ENCODE peak calls at places on chromosomes 3 and 15, in nine cellular contexts. R is hepatocyte; F is CD8-positive, alpha-beta T cell; G is IMR-90; O is A549; E is OCI-LY7; I is spleen; B is Karpas-422; W is PC-3. J is an unnamed sample.

GRCh38 chr15:27241942-27242341 is 271.0 kb downstream of the GABRG3 start:
- DNase-seq in O (peak; percentile 8), G (no peak), F (no peak), W (peak; percentile 12), I (no peak), B (no peak), R (no peak), E (no peak), J (no peak)

GRCh38 chr15:69489101-69489571 is 36.5 kb downstream of the RPLP1 start:
- DNase-seq in O (no peak), E (no peak), W (peak; percentile 13), I (no peak), G (no peak), F (no peak), B (no peak), R (no peak), J (peak; percentile 14)

GRCh38 chr15:60780147-60780546 is 301.2 kb upstream of the ICE2 start:
- DNase-seq in E (no peak), W (no peak), F (no peak), B (no peak), O (no peak), I (no peak), G (no peak), R (no peak), J (no peak)

GRCh38 chr3:158742861-158743260 is 10.6 kb upstream of the RARRES1 start:
- DNase-seq in W (peak; percentile 80), E (no peak), G (peak; percentile 61), R (no peak), B (no peak), O (no peak), F (no peak), I (no peak), J (no peak)

GRCh38 chr3:90010341-90010740 is 902.9 kb downstream of the EPHA3 start:
- DNase-seq in B (no peak), E (no peak), I (no peak), F (no peak), O (no peak), G (peak; percentile 47), W (peak; percentile 49), R (no peak), J (no peak)

GRCh38 chr3:61600195-61600594 is 38.8 kb downstream of the PTPRG start:
- DNase-seq in R (no peak), G (peak; percentile 44), E (no peak), F (no peak), B (no peak), O (no peak), W (no peak), I (no peak), J (no peak)

GRCh38 chr15:85854345-85855097 is 59.8 kb upstream of the KLHL25 start:
- DNase-seq in E (peak; percentile 68), F (peak; percentile 44), W (peak; percentile 79), G (peak; percentile 62), I (no peak), B (peak; percentile 87), R (peak; percentile 75), O (peak; percentile 76), J (no peak)

GRCh38 chr3:127668906-127669305 is 3.8 kb upstream of the ABTB1 start:
- DNase-seq in W (no peak), I (no peak), B (no peak), R (no peak), O (no peak), F (no peak), E (no peak), G (no peak), J (no peak)

GRCh38 chr3:27507515-27508266 is 23.5 kb upstream of the SLC4A7 start:
- DNase-seq in E (no peak), I (no peak), R (no peak), O (no peak), F (no peak), B (peak; percentile 23), G (peak; percentile 43), W (peak; percentile 95), J (no peak)

GRCh38 chr15:83208357-83208661 is 686 bp upstream of the HDGFL3 start:
- DNase-seq in B (no peak), O (peak; percentile 65), I (no peak), G (no peak), E (no peak), F (no peak), W (peak; percentile 18), R (no peak), J (no peak)

GRCh38 chr3:16818194-16818593 is 66.6 kb upstream of the PLCL2 start:
- DNase-seq in G (no peak), R (no peak), F (no peak), I (no peak), W (no peak), B (no peak), E (no peak), O (no peak), J (no peak)

GRCh38 chr15:100602822-100603393 is 519 bp downstream of the ASB7 start:
- DNase-seq in O (peak; percentile 21), W (peak; percentile 12), B (peak; percentile 78), F (peak; percentile 15), R (peak; percentile 32), E (peak; percentile 69), I (peak; percentile 78), G (peak; percentile 20), J (peak; percentile 83)

GRCh38 chr3:17972889-17973558 is 230.6 kb upstream of the TBC1D5 start:
- DNase-seq in O (no peak), R (peak; percentile 21), E (no peak), B (no peak), W (no peak), F (no peak), G (no peak), I (no peak), J (no peak)

GRCh38 chr3:140916603-140917002 is 25.0 kb upstream of the SLC25A36 start:
- DNase-seq in E (no peak), B (no peak), W (no peak), I (no peak), G (no peak), R (no peak), F (no peak), O (no peak), J (no peak)

GRCh38 chr3:69880069-69880640 is 119.4 kb upstream of the SAMMSON start:
- DNase-seq in B (no peak), R (no peak), E (no peak), I (no peak), O (no peak), G (no peak), W (peak; percentile 43), F (no peak), J (no peak)

GRCh38 chr15:25811481-25811906 is 51.6 kb downstream of the ATP10A start:
- DNase-seq in W (no peak), G (no peak), F (no peak), R (no peak), I (no peak), E (peak; percentile 53), B (no peak), O (no peak), J (no peak)

GRCh38 chr3:24688446-24689148 is 193.9 kb upstream of the THRB start:
- DNase-seq in F (no peak), G (no peak), O (peak; percentile 58), B (no peak), I (no peak), E (no peak), R (peak; percentile 61), W (peak; percentile 87), J (no peak)

DNA sequence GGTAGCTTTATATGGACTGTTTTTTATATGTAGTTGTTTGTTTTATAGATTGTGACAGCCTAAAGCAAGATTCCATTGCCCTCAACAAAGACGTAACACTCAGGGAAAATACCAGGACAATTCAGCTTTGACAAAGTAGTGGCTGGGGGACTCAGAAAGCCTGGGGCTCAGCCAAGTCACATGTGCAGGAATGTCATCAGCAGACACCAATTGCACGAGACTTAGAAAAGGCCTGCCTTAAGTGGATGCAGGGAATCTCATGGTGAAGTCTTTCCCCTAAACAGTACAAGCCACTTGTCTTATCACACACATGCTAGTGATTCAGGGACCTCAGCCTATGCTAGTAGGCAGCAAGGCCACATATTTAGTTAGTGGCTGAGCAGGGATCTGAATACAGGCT is 381.8 kb upstream of the THBS1 start:
- DNase-seq in O (no peak), B (no peak), F (no peak), W (no peak), E (no peak), R (no peak), G (peak; percentile 69), I (no peak), J (no peak)
- H3K27ac ChIP-seq in O (peak overlapping the region; percentile 83), B (no peak overlapping the region), F (no peak overlapping the region), W (no peak overlapping the region), E (no peak overlapping the region), R (no peak overlapping the region), G (peak overlapping the region; percentile 70), I (no peak overlapping the region), J (peak overlapping the region; percentile 100)

DNA sequence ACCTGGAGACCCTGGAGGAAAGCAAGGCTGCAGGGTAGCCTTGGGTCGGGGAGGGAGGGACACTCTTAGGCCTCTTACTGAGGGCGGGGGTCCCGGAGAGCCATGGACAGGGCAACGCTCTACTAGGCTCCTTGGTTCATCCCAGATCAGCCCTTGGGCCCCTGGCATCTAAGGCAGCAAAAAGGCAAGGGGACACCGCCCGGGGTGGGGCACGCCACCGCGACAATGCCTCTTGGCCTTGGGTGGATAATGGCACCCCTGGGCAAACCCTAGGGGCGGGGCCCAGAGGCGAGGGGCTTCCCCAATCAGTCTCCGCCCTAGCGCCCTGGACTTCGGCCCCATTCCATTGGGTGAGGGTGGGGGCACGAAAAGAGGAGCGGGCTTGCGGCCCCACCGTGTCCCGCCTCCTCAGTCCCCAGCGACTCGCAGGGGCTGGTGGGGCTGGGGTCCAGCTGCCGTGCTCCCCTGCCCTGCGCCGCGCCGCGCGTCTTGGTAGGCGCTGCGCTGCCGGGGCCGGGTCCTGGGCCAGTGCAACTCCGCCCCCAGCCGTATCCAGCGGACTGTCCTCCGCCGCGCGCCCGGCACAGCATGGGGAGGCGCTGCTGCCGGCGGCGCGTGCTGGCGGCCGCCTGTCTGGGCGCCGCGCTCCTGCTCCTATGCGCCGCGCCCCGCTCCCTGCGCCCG is at the start of gene CHST13:
- DNase-seq in G (peak; percentile 16), E (no peak), O (peak; percentile 51), B (no peak), R (peak; percentile 86), I (peak; percentile 89), F (no peak), W (peak; percentile 19), J (no peak)
- H3K4me3 ChIP-seq in G (peak within 1 kb of the TSS; percentile 17), E (no peak within 1 kb of the TSS), O (peak within 1 kb of the TSS; percentile 57), B (no peak within 1 kb of the TSS), R (peak within 1 kb of the TSS; percentile 52), I (peak within 1 kb of the TSS; percentile 53), F (no peak within 1 kb of the TSS), W (peak within 1 kb of the TSS; percentile 38), J (peak within 1 kb of the TSS; percentile 32)

DNA sequence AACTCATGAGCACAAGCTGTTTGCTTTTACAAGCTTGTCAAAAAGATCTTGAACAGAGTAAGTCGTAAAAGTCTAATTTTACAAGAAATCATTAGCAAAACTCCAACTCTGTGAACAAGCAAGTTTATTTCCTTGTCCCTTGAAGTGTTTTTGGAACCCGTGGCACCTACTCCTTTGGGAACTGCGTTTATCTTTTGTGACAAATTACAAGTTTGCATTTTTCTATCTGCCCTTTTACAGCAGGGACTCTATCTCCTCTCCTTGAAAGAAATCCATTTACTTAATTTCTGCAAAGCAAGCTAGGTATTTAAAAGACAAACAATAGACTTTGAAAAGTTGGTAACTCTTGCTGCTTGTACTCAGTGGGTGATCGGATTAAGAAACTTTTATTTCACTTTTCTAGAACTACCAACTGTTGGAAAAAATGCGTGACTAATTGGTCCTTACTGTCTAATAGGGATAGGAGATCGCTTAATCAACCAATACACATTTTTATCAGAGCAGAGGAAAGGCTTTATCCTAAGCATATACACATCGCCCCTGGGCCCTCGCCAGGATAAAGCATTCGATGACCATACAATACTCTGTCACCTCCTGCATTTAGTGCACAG is 1.9 kb downstream of the PRTG start:
- DNase-seq in O (no peak), I (no peak), R (no peak), W (no peak), B (no peak), G (no peak), F (no peak), E (no peak), J (no peak)
- H3K27ac ChIP-seq in O (no peak overlapping the region), I (no peak overlapping the region), R (peak overlapping the region; percentile 83), W (no peak overlapping the region), B (no peak overlapping the region), G (no peak overlapping the region), F (no peak overlapping the region), E (no peak overlapping the region), J (no peak overlapping the region)

GRCh38 chr3:187720337-187720670 is 17.9 kb upstream of the RTP2 start:
- DNase-seq in I (no peak), B (no peak), E (no peak), F (no peak), G (no peak), W (no peak), O (no peak), R (no peak), J (no peak)
- H3K4me3 ChIP-seq in I (no peak overlapping the region), B (no peak overlapping the region), E (no peak overlapping the region), F (no peak overlapping the region), G (no peak overlapping the region), W (no peak overlapping the region), O (no peak overlapping the region), R (no peak overlapping the region), J (no peak overlapping the region)

J was measured in RWPE2.